ENCODE peak calls at places on chromosomes 16 and 17, in six cellular contexts. One of them, this sample, is unnamed. For H3K4me1 and H3K36me3, the result is how much of the 10 kb centered on the place peaks cover.

GRCh38 chr17:41617698-41618097 is 5.1 kb upstream of the KRT16 start:
- DNase-seq in GM23248: no peak
- DNase-seq in esophagus squamous epithelium: no peak
- DNase-seq in fibroblast of lung: no peak
- DNase-seq in NT2/D1: no peak
- DNase-seq in effector memory CD4-positive, alpha-beta T cell: no peak
- DNase-seq in this sample: no peak

GRCh38 chr17:76008630-76009425 is 8.2 kb downstream of the CDK3 start:
- DNase-seq in NT2/D1: no peak
- DNase-seq in effector memory CD4-positive, alpha-beta T cell: no peak
- DNase-seq in GM23248: no peak
- DNase-seq in fibroblast of lung: no peak
- DNase-seq in esophagus squamous epithelium: no peak
- DNase-seq in this sample: no peak

GRCh38 chr17:14748036-14748715 is 447.3 kb downstream of the HS3ST3B1 start:
- DNase-seq in effector memory CD4-positive, alpha-beta T cell: no peak
- DNase-seq in GM23248: peak
- DNase-seq in fibroblast of lung: no peak
- DNase-seq in NT2/D1: no peak
- DNase-seq in esophagus squamous epithelium: no peak
- DNase-seq in this sample: peak

GRCh38 chr17:58270476-58271290 is 10.1 kb downstream of the MPO start:
- DNase-seq in GM23248: no peak
- DNase-seq in fibroblast of lung: no peak
- DNase-seq in NT2/D1: no peak
- DNase-seq in effector memory CD4-positive, alpha-beta T cell: no peak
- DNase-seq in esophagus squamous epithelium: no peak
- DNase-seq in this sample: no peak

GRCh38 chr16:49075709-49076108 is 205.9 kb downstream of the CBLN1 start:
- DNase-seq in GM23248: no peak
- DNase-seq in NT2/D1: peak
- DNase-seq in fibroblast of lung: no peak
- DNase-seq in effector memory CD4-positive, alpha-beta T cell: no peak
- DNase-seq in esophagus squamous epithelium: no peak
- DNase-seq in this sample: no peak

GRCh38 chr16:74627506-74628220 is 20.7 kb upstream of the GLG1 start:
- DNase-seq in esophagus squamous epithelium: no peak
- DNase-seq in fibroblast of lung: peak
- DNase-seq in GM23248: peak
- DNase-seq in effector memory CD4-positive, alpha-beta T cell: no peak
- DNase-seq in NT2/D1: no peak
- DNase-seq in this sample: no peak

GRCh38 chr16:85330694-85331188 is 218.5 kb upstream of the CIBAR2 start:
- DNase-seq in fibroblast of lung: peak
- DNase-seq in esophagus squamous epithelium: no peak
- DNase-seq in GM23248: peak
- DNase-seq in effector memory CD4-positive, alpha-beta T cell: no peak
- DNase-seq in NT2/D1: peak
- DNase-seq in this sample: peak

GRCh38 chr16:88120812-88121211 is 169.6 kb downstream of the BANP start:
- DNase-seq in esophagus squamous epithelium: no peak
- DNase-seq in fibroblast of lung: no peak
- DNase-seq in NT2/D1: no peak
- DNase-seq in GM23248: no peak
- DNase-seq in effector memory CD4-positive, alpha-beta T cell: no peak
- DNase-seq in this sample: no peak

GRCh38 chr16:28326881-28327610 is 34.7 kb downstream of the SBK1 start:
- DNase-seq in NT2/D1: peak
- DNase-seq in fibroblast of lung: peak
- DNase-seq in effector memory CD4-positive, alpha-beta T cell: peak
- DNase-seq in GM23248: peak
- DNase-seq in esophagus squamous epithelium: no peak
- DNase-seq in this sample: peak

GRCh38 chr17:33712120-33712519 is 419.0 kb upstream of the ASIC2 start:
- DNase-seq in esophagus squamous epithelium: no peak
- DNase-seq in fibroblast of lung: no peak
- DNase-seq in NT2/D1: no peak
- DNase-seq in effector memory CD4-positive, alpha-beta T cell: no peak
- DNase-seq in GM23248: no peak
- DNase-seq in this sample: no peak

GRCh38 chr17:10772425-10773380 is 31.2 kb downstream of the TMEM238L start:
- DNase-seq in effector memory CD4-positive, alpha-beta T cell: no peak
- DNase-seq in NT2/D1: no peak
- DNase-seq in GM23248: no peak
- DNase-seq in fibroblast of lung: no peak
- DNase-seq in esophagus squamous epithelium: no peak
- DNase-seq in this sample: peak

GRCh38 chr17:39722965-39723848 is 7.1 kb downstream of the MIEN1 start:
- DNase-seq in fibroblast of lung: no peak
- DNase-seq in effector memory CD4-positive, alpha-beta T cell: no peak
- DNase-seq in GM23248: peak
- DNase-seq in NT2/D1: no peak
- DNase-seq in esophagus squamous epithelium: no peak
- DNase-seq in this sample: no peak

GRCh38 chr17:82839617-82840292 is at the start of gene ZNF750:
- DNase-seq in esophagus squamous epithelium: no peak
- DNase-seq in NT2/D1: no peak
- DNase-seq in fibroblast of lung: no peak
- DNase-seq in GM23248: no peak
- DNase-seq in effector memory CD4-positive, alpha-beta T cell: no peak
- DNase-seq in this sample: no peak

GRCh38 chr17:6476061-6476833 is 32.0 kb downstream of the PIMREG start:
- DNase-seq in NT2/D1: no peak
- DNase-seq in GM23248: peak
- DNase-seq in esophagus squamous epithelium: no peak
- DNase-seq in effector memory CD4-positive, alpha-beta T cell: no peak
- DNase-seq in fibroblast of lung: no peak
- DNase-seq in this sample: no peak

GRCh38 chr17:34163681-34164080 is 91.4 kb upstream of the CCL2 start:
- DNase-seq in GM23248: peak
- DNase-seq in esophagus squamous epithelium: no peak
- DNase-seq in NT2/D1: no peak
- DNase-seq in effector memory CD4-positive, alpha-beta T cell: no peak
- DNase-seq in fibroblast of lung: peak
- DNase-seq in this sample: no peak

GRCh38 chr16:48971571-48972071 is 310.0 kb downstream of the CBLN1 start:
- DNase-seq in esophagus squamous epithelium: no peak
- DNase-seq in effector memory CD4-positive, alpha-beta T cell: no peak
- DNase-seq in fibroblast of lung: peak
- DNase-seq in NT2/D1: no peak
- DNase-seq in GM23248: no peak
- DNase-seq in this sample: no peak

DNA sequence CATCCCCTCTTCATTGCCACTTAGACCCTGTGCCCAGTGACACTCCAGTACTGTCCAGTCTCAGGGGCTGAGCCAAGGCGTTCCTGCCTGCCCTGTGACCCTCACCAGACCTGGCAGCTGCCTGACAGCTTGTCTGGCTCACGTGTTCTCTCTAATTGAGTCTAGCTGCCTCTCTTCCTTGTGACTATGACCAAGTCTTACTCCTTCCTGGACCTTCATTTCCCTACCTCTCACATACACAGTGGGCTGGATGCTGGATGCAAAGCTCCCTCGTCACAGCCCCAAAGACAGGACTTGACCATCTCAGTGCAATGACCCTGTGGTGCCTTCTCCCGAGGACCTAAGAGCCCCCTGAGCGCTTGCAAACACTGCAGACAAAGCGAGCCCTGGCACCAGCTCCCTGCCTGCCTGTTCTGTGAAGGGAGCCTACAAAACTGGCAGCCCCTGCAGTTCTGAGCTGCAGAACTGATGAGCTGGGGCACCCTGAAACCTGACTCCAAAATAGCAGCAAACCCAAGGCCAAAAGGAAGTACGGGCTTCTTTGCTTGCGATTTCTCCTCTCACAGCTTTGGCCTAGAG is 1.7 kb downstream of the DEXI start:
- DNase-seq in GM23248: peak
- DNase-seq in fibroblast of lung: no peak
- DNase-seq in effector memory CD4-positive, alpha-beta T cell: no peak
- DNase-seq in esophagus squamous epithelium: no peak
- DNase-seq in NT2/D1: no peak
- DNase-seq in this sample: no peak
- H3K4me1 ChIP-seq in GM23248: under half
- H3K4me1 ChIP-seq in fibroblast of lung: under half
- H3K4me1 ChIP-seq in effector memory CD4-positive, alpha-beta T cell: half or more
- H3K4me1 ChIP-seq in esophagus squamous epithelium: half or more
- H3K4me1 ChIP-seq in NT2/D1: under half
- H3K4me1 ChIP-seq in this sample: under half

GRCh38 chr17:2562162-2562858 is 31.1 kb upstream of the PAFAH1B1 start:
- DNase-seq in esophagus squamous epithelium: no peak
- DNase-seq in fibroblast of lung: no peak
- DNase-seq in NT2/D1: no peak
- DNase-seq in effector memory CD4-positive, alpha-beta T cell: no peak
- DNase-seq in GM23248: no peak
- DNase-seq in this sample: no peak
- H3K36me3 ChIP-seq in esophagus squamous epithelium: under half
- H3K36me3 ChIP-seq in fibroblast of lung: under half
- H3K36me3 ChIP-seq in NT2/D1: under half
- H3K36me3 ChIP-seq in effector memory CD4-positive, alpha-beta T cell: under half
- H3K36me3 ChIP-seq in GM23248: under half
- H3K36me3 ChIP-seq in this sample: under half

DNA sequence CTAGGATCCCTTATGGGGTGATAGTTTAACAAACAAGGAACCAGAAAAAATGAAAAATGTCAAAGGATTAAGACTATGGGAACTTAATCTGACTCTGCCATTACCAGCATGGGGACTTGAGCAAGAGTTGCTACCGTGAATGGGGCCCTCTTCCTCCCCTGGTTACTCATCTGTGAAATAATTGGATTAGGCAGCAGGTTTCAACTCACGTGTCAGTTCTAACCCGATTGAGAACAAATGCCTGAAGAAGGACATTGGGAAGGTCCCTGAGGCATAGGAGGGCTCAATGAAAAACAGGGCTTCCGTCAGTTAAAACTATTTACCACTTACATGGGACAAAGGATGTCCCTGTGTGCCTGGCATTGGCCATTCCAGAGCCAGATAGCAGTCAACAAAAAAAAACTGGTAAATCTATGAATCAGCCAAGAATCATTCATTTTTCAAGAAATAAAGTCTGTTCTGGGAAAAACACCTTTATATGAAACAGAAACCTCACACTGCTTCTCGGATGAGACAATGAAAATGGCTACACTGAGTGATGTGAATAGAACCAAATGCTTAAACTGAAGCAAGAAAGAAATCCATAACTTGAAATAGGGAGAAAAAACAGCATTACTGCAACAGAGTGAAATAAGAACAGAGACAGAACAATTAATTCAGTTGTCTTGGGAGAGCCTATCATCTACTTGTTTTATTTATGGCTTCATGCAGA is 104.3 kb downstream of the ADAMTS18 start:
- DNase-seq in fibroblast of lung: no peak
- DNase-seq in esophagus squamous epithelium: no peak
- DNase-seq in GM23248: no peak
- DNase-seq in NT2/D1: peak
- DNase-seq in effector memory CD4-positive, alpha-beta T cell: no peak
- DNase-seq in this sample: no peak
- H3K4me3 ChIP-seq in fibroblast of lung: no peak
- H3K4me3 ChIP-seq in esophagus squamous epithelium: no peak
- H3K4me3 ChIP-seq in GM23248: no peak
- H3K4me3 ChIP-seq in NT2/D1: no peak
- H3K4me3 ChIP-seq in effector memory CD4-positive, alpha-beta T cell: no peak
- H3K4me3 ChIP-seq in this sample: no peak

GRCh38 chr17:4968916-4969550 is 1.4 kb upstream of the SPAG7 start:
- DNase-seq in GM23248: peak
- DNase-seq in esophagus squamous epithelium: no peak
- DNase-seq in fibroblast of lung: peak
- DNase-seq in effector memory CD4-positive, alpha-beta T cell: no peak
- DNase-seq in NT2/D1: no peak
- DNase-seq in this sample: no peak

GRCh38 chr17:4969551-4970231 is 2.1 kb upstream of the SPAG7 start:
- DNase-seq in NT2/D1: no peak
- DNase-seq in GM23248: peak
- DNase-seq in esophagus squamous epithelium: no peak
- DNase-seq in effector memory CD4-positive, alpha-beta T cell: peak
- DNase-seq in fibroblast of lung: peak
- DNase-seq in this sample: no peak

GRCh38 chr17:4967539-4968165 is at the start of gene SPAG7:
- DNase-seq in esophagus squamous epithelium: peak
- DNase-seq in fibroblast of lung: peak
- DNase-seq in NT2/D1: peak
- DNase-seq in GM23248: peak
- DNase-seq in effector memory CD4-positive, alpha-beta T cell: peak
- DNase-seq in this sample: peak

GRCh38 chr17:4966844-4967538 is 626 bp downstream of the SPAG7 start:
- DNase-seq in esophagus squamous epithelium: peak
- DNase-seq in effector memory CD4-positive, alpha-beta T cell: peak
- DNase-seq in GM23248: peak
- DNase-seq in fibroblast of lung: peak
- DNase-seq in NT2/D1: peak
- DNase-seq in this sample: peak

DNA sequence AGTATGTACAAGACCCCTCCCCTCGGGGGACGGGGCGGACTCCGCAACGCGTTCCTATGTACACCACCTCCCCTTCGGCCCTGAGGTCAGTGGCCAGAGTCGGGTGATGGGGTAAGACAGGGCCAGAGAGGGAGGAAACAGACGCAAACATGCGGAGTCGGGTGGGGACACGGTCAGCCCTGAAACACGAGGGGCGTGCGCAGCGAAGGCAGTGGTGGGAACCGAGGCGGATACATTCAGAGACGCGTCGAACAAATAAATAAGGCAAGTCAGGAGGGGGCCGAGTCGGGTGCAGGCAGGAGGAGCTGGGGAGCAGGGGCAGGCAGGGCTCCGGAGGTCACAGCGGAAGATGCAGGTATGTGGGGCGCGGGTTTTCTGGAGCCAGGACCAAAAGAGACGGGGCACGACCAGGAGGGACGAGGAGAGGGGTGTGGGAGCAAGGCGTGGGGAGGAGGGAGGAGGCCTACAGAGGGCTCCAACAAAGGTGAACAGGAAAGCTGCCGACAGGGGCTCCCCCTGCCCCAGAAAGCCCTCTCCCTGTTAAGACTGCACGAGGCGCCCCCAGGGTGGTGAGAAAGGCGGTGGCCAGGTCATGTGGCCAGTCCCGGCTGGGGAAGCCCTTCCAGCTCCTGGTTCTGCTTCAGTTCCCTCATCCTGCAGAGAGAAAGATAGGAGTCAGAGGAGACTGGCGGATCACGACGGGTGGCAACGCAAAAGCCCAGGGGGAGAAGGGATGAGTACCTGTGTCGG is 724 bp upstream of the SPAG7 start:
- DNase-seq in esophagus squamous epithelium: no peak
- DNase-seq in GM23248: peak
- DNase-seq in NT2/D1: no peak
- DNase-seq in fibroblast of lung: no peak
- DNase-seq in effector memory CD4-positive, alpha-beta T cell: no peak
- DNase-seq in this sample: no peak
- H3K4me1 ChIP-seq in esophagus squamous epithelium: under half
- H3K4me1 ChIP-seq in GM23248: under half
- H3K4me1 ChIP-seq in NT2/D1: under half
- H3K4me1 ChIP-seq in fibroblast of lung: under half
- H3K4me1 ChIP-seq in effector memory CD4-positive, alpha-beta T cell: under half
- H3K4me1 ChIP-seq in this sample: under half

GRCh38 chr16:24800586-24800985 is 45.2 kb upstream of the SLC5A11 start:
- DNase-seq in esophagus squamous epithelium: no peak
- DNase-seq in fibroblast of lung: peak
- DNase-seq in NT2/D1: no peak
- DNase-seq in GM23248: peak
- DNase-seq in effector memory CD4-positive, alpha-beta T cell: no peak
- DNase-seq in this sample: no peak
- H3K36me3 ChIP-seq in esophagus squamous epithelium: under half
- H3K36me3 ChIP-seq in fibroblast of lung: under half
- H3K36me3 ChIP-seq in NT2/D1: half or more
- H3K36me3 ChIP-seq in GM23248: half or more
- H3K36me3 ChIP-seq in effector memory CD4-positive, alpha-beta T cell: half or more
- H3K36me3 ChIP-seq in this sample: half or more

GRCh38 chr17:2777242-2777867 is 18.9 kb upstream of the RAP1GAP2 start:
- DNase-seq in NT2/D1: no peak
- DNase-seq in fibroblast of lung: no peak
- DNase-seq in GM23248: no peak
- DNase-seq in effector memory CD4-positive, alpha-beta T cell: no peak
- DNase-seq in esophagus squamous epithelium: no peak
- DNase-seq in this sample: no peak
- H3K4me3 ChIP-seq in NT2/D1: peak
- H3K4me3 ChIP-seq in fibroblast of lung: no peak
- H3K4me3 ChIP-seq in GM23248: no peak
- H3K4me3 ChIP-seq in effector memory CD4-positive, alpha-beta T cell: peak
- H3K4me3 ChIP-seq in esophagus squamous epithelium: no peak
- H3K4me3 ChIP-seq in this sample: peak

This sample was measured in SJCRH30.